ENCODE peak calls at places on chromosomes 4 and X, in ten cellular contexts. I, U, X, J, K, M, E, C, G and Q are unnamed samples.
A peak's percentile ranks its signal among the peaks of the same experiment; 100 is the strongest.

GRCh38 chrX:103414561-103414960 is 38.2 kb downstream of the BEX3 start:
- DNase-seq in I (no peak), U (no peak), X (no peak), J (no peak), K (no peak), M (no peak), E (no peak), C (no peak), G (no peak), Q (no peak)

GRCh38 chrX:87693204-87693603 is 175.6 kb downstream of the KLHL4 start:
- DNase-seq in I (no peak), U (no peak), X (no peak), J (no peak), K (no peak), M (no peak), E (no peak), C (no peak), G (no peak), Q (no peak)

GRCh38 chr4:174590336-174590735 is 68.0 kb upstream of the HPGD start:
- DNase-seq in I (no peak), U (no peak), X (no peak), J (no peak), K (no peak), M (no peak), E (no peak), C (no peak), G (no peak), Q (no peak)

GRCh38 chrX:267771-268261 is 13.4 kb upstream of the PLCXD1 start:
- DNase-seq in I (no peak), U (no peak), X (no peak), J (no peak), K (no peak), M (no peak), E (no peak), C (no peak), G (peak; percentile 3), Q (no peak)

GRCh38 chr4:40562208-40562607 is 67.5 kb downstream of the RBM47 start:
- DNase-seq in I (no peak), U (no peak), X (no peak), J (no peak), K (no peak), M (no peak), E (no peak), C (no peak), G (no peak), Q (no peak)

GRCh38 chr4:87985097-87985886 is 9.8 kb downstream of the SPP1 start:
- DNase-seq in I (peak; percentile 39), U (peak; percentile 35), X (peak; percentile 56), J (peak; percentile 68), K (peak; percentile 56), M (peak; percentile 57), E (peak; percentile 67), C (no peak), G (no peak), Q (peak; percentile 38)

GRCh38 chr4:137609693-137610450 is 77.6 kb upstream of the PCDH18 start:
- DNase-seq in I (peak; percentile 39), U (peak; percentile 78), X (peak; percentile 79), J (no peak), K (peak; percentile 84), M (no peak), E (no peak), C (no peak), G (no peak), Q (no peak)

GRCh38 chr4:157389751-157390150 is 169.2 kb downstream of the GRIA2 start:
- DNase-seq in I (no peak), U (no peak), X (no peak), J (no peak), K (no peak), M (no peak), E (no peak), C (no peak), G (no peak), Q (no peak)

GRCh38 chr4:3302164-3302785 is 9.5 kb downstream of the RGS12 start:
- DNase-seq in I (no peak), U (no peak), X (no peak), J (no peak), K (no peak), M (no peak), E (no peak), C (peak; percentile 98), G (no peak), Q (peak; percentile 38)

GRCh38 chrX:18668468-18668867 is 3.4 kb downstream of the RS1 start:
- DNase-seq in I (no peak), U (no peak), X (no peak), J (no peak), K (no peak), M (no peak), E (no peak), C (no peak), G (no peak), Q (peak; percentile 48)

GRCh38 chr4:134862116-134862515 is 660.5 kb upstream of the PABPC4L start:
- DNase-seq in I (no peak), U (peak; percentile 1), X (peak; percentile 13), J (no peak), K (no peak), M (no peak), E (no peak), C (no peak), G (no peak), Q (no peak)

GRCh38 chr4:74874785-74875367 is 58.0 kb upstream of the PARM1 start:
- DNase-seq in I (peak; percentile 81), U (peak; percentile 84), X (peak; percentile 92), J (no peak), K (peak; percentile 83), M (peak; percentile 83), E (peak; percentile 17), C (no peak), G (no peak), Q (peak; percentile 82)

GRCh38 chrX:41734530-41734929 is 10.5 kb downstream of the GPR82 start:
- DNase-seq in I (peak; percentile 40), U (peak; percentile 20), X (peak; percentile 50), J (no peak), K (peak; percentile 8), M (no peak), E (peak; percentile 27), C (peak; percentile 17), G (no peak), Q (peak; percentile 28)

GRCh38 chr4:14827111-14827510 is 175.2 kb upstream of the CPEB2 start:
- DNase-seq in I (peak; percentile 23), U (peak; percentile 2), X (peak; percentile 44), J (no peak), K (no peak), M (no peak), E (peak; percentile 5), C (no peak), G (no peak), Q (no peak)

DNA sequence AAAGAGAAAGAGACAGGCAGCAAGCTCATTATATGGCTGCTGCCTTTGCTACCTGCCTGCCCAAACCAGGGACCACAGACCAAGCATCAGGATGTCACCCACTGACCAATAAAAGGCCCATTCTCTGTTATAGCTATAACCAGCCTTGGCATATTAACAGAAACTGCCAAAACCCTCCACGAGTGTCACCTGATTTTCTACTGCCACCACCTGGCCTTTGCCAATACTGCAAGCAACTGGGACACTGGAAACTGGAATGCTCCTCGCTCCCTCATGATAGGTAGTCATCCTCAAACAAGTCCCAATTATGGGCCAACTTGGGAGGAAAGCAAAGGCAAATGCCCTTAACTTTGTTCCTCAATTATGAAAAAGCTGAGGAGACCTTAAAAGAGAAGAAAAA is 76.0 kb downstream of the SPIN4 start:
- DNase-seq in I (peak; percentile 25), U (peak; percentile 10), X (peak; percentile 10), J (no peak), K (peak; percentile 24), M (peak; percentile 24), E (peak; percentile 11), C (no peak), G (no peak), Q (peak; percentile 34)
- TF ChIP-seq CTCF in I (peak; percentile 60), U (peak; percentile 52), X (peak; percentile 45), J (peak; percentile 15), K (peak; percentile 72), M (peak; percentile 28), E (peak; percentile 67), C (no peak), G (no peak), Q (peak; percentile 61)

DNA sequence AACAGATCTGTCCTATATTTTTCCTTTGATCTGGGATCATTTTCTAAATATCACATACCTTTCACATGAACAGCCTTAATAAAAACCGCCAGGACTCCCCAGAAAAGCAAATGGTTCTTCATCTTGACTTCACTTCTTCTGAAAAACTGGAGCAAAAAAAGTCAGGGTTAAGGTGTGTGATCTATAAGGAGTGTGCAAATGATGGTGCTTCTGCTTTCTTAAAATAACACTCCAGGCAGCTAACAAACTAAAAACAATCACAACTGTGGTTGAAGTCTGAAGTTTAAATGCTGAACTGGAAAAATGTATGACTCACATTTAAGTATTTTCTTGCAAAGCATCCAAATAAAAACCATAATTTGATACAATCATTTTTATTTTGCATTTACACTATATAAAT is at the start of gene JCHAIN:
- DNase-seq in I (no peak), U (peak; percentile 43), X (peak; percentile 38), J (no peak), K (peak; percentile 29), M (no peak), E (no peak), C (no peak), G (no peak), Q (peak; percentile 65)
- H3K4me3 ChIP-seq in I (no peak within 1 kb of the TSS), U (no peak within 1 kb of the TSS), X (no peak within 1 kb of the TSS), J (no peak within 1 kb of the TSS), K (no peak within 1 kb of the TSS), M (no peak within 1 kb of the TSS), E (no peak within 1 kb of the TSS), C (no peak within 1 kb of the TSS), G (no peak within 1 kb of the TSS), Q (peak within 1 kb of the TSS; percentile 69)

DNA sequence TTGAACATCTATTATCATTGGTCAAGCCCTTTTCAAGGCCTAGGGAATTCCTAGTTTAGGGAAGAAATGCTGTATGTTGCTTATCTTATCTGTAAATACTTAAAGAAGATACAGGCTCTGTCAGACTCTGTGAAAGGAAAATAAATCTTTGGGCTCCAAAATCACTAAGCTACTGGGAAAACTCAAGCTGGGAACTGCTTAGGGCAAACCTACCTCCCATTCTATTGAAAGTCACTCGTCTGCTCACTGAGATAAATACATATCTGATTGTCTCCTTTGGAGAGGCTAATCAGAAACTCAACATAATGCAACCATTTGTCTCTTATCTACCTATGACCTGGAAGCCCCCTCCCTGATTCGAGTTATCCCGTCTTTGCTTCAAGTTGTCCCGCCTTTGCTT is 108.6 kb upstream of the NDST4 start:
- DNase-seq in I (no peak), U (no peak), X (no peak), J (no peak), K (no peak), M (no peak), E (no peak), C (no peak), G (no peak), Q (no peak)
- TF ChIP-seq CTCF in I (no peak), U (no peak), X (no peak), J (no peak), K (no peak), M (no peak), E (no peak), C (no peak), G (no peak), Q (no peak)

DNA sequence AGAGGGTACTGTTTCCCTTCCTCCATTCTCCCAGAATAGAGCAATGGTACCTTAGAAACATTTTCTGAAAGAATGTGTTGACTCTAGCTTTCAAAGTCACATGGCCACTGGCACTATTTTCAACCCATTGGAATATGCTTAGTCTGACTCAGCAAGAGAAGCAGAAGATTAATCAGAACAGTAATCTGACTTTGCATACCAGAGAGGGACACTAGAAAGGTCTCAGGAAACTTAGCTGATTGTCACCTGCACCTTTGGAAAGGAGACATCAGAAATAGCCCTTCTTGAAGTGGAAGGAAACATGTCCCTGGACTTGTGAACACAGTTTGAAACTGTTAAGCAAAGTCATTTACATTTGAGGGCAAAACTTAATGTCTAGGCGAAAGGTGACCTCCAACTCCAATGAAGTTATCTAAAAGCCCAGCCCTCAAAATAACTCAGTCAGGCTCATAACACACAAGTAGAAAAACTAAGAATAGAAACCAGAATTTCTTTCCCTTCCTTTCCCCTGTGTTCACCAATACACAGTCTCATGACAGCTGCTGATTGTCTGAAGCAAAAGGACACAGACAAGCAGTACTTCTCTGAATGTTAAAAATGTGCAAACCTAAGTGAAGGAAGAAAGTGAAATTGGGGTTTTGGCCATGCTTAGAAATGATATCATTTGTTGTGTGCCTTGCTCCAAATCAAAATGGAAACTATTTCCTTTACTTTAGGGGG is 270.8 kb downstream of the GRIA3 start:
- DNase-seq in I (no peak), U (no peak), X (no peak), J (no peak), K (no peak), M (peak; percentile 23), E (no peak), C (no peak), G (no peak), Q (peak; percentile 21)
- H3K4me3 ChIP-seq in I (no peak overlapping the region), U (no peak overlapping the region), X (no peak overlapping the region), J (no peak overlapping the region), K (no peak overlapping the region), M (no peak overlapping the region), E (no peak overlapping the region), C (no peak overlapping the region), G (no peak overlapping the region), Q (no peak overlapping the region)